ENCODE peak calls at places on chromosomes 2 and 18, in six cellular contexts. Y, T, R, N, L and S are unnamed samples.

GRCh38 chr18:76972241-76972640 is 149.9 kb downstream of the ZNF236 start:
- DNase-seq in T (no peak), N (no peak), Y (no peak), R (no peak), L (no peak), S (no peak)

GRCh38 chr18:9575558-9575957 is 38.8 kb downstream of the PPP4R1 start:
- DNase-seq in R (peak; percentile 44), Y (peak; percentile 83), T (peak; percentile 82), L (peak; percentile 87), N (peak; percentile 99), S (peak; percentile 83)

GRCh38 chr2:9095690-9096089 is 92.2 kb upstream of the MBOAT2 start:
- DNase-seq in L (peak; percentile 55), R (no peak), N (peak; percentile 48), Y (peak; percentile 84), T (peak; percentile 60), S (no peak)

GRCh38 chr2:109676346-109676897 is 62.3 kb downstream of the SOWAHC start:
- DNase-seq in N (no peak), L (peak; percentile 42), Y (no peak), T (no peak), R (no peak), S (no peak)

GRCh38 chr2:10575566-10576300 is 114.0 kb downstream of the NOL10 start:
- DNase-seq in R (peak; percentile 48), L (no peak), T (no peak), Y (no peak), N (peak; percentile 93), S (peak; percentile 87)

GRCh38 chr18:69158949-69159348 is 241.7 kb upstream of the DOK6 start:
- DNase-seq in R (no peak), N (no peak), Y (no peak), L (no peak), T (no peak), S (no peak)

GRCh38 chr2:200476836-200477235 is 33.0 kb downstream of the KCTD18 start:
- DNase-seq in N (no peak), T (no peak), L (no peak), Y (no peak), R (no peak), S (no peak)

GRCh38 chr2:134231965-134232340 is 21.9 kb upstream of the MGAT5 start:
- DNase-seq in T (no peak), L (no peak), N (peak; percentile 84), Y (no peak), R (no peak), S (peak; percentile 49)

GRCh38 chr2:158973511-158973956 is 5.1 kb downstream of the TANC1 start:
- DNase-seq in Y (no peak), R (no peak), T (no peak), N (no peak), L (no peak), S (no peak)

GRCh38 chr2:66389651-66390131 is 45.2 kb upstream of the MEIS1 start:
- DNase-seq in L (no peak), T (no peak), Y (no peak), R (no peak), N (peak; percentile 9), S (no peak)

DNA sequence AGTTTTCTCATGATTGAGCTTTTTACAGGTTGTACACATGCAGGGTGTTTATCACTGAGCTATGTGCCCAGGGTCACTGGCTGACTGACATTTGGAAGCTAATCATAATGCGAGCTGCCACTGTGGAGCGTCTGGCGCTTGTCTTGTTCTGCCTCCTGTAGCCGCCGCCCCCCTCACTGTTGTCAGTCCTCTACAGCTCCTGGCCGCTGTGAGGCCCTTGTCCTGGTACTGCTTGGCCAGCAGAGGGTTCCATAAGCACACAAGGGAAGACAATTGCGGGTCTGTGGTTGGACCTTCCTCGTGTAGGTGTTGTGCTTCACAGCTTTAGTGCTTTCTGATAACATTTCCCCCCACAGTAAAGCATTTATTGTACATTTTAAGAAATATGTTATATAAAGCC is 105.6 kb upstream of the LDLRAD4 start:
- DNase-seq in L (peak; percentile 67), Y (no peak), N (peak; percentile 27), T (peak; percentile 47), R (no peak), S (no peak)
- TF ChIP-seq CTCF in L (no peak), Y (no peak), N (peak; percentile 37), T (peak; percentile 36), R (no peak), S (peak; percentile 40)

GRCh38 chr2:102618452-102619413 is 620 bp upstream of the SLC9A2 start:
- DNase-seq in T (peak; percentile 72), R (peak; percentile 9), N (peak; percentile 13), L (peak; percentile 59), Y (peak; percentile 59), S (no peak)
- H3K4me3 ChIP-seq in T (peak overlapping the region; percentile 54), R (peak overlapping the region; percentile 66), N (peak overlapping the region; percentile 42), L (peak overlapping the region; percentile 76), Y (peak overlapping the region; percentile 59), S (peak overlapping the region; percentile 63)

GRCh38 chr2:72135921-72136320 is 11.7 kb downstream of the CYP26B1 start:
- DNase-seq in L (no peak), N (no peak), T (no peak), Y (peak; percentile 48), R (no peak), S (no peak)
- TF ChIP-seq CTCF in L (no peak), N (no peak), T (no peak), Y (no peak), R (no peak), S (no peak)

GRCh38 chr2:69012310-69013122 is 463 bp upstream of the ANTXR1 start:
- DNase-seq in T (peak; percentile 53), R (peak; percentile 74), L (peak; percentile 71), Y (peak; percentile 86), N (peak; percentile 83), S (no peak)
- H3K4me3 ChIP-seq in T (peak overlapping the region; percentile 44), R (peak overlapping the region; percentile 85), L (peak overlapping the region; percentile 65), Y (peak overlapping the region; percentile 78), N (peak overlapping the region; percentile 91), S (peak overlapping the region; percentile 91)

GRCh38 chr2:190158798-190159434 is 96.4 kb upstream of the MSTN start:
- DNase-seq in R (no peak), N (no peak), T (peak; percentile 62), Y (no peak), L (peak; percentile 54), S (no peak)
- TF ChIP-seq CTCF in R (no peak), N (no peak), T (no peak), Y (no peak), L (no peak), S (no peak)